ENCODE peak calls at places on chromosomes 2 and 18, in five cellular contexts. H, Q, K, M and Y are unnamed samples.

GRCh38 chr2:164495491-164496223 is 125.6 kb downstream of the GRB14 start:
- DNase-seq in M (no peak), H (no peak), K (no peak), Q (peak; percentile 72), Y (no peak)

GRCh38 chr18:54647176-54647575 is 56.1 kb downstream of the DYNAP start:
- DNase-seq in M (no peak), H (no peak), Q (peak; percentile 48), K (no peak), Y (peak; percentile 22)

GRCh38 chr2:39659765-39660611 is 5.7 kb upstream of the TMEM178A start:
- DNase-seq in H (no peak), M (no peak), K (no peak), Q (no peak), Y (no peak)

GRCh38 chr2:36662638-36663037 is 33.9 kb upstream of the VIT start:
- DNase-seq in H (no peak), Q (no peak), M (no peak), K (no peak), Y (no peak)

GRCh38 chr18:72637319-72638113 is 93.4 kb upstream of the CBLN2 start:
- DNase-seq in Q (no peak), M (no peak), H (no peak), K (no peak), Y (no peak)

GRCh38 chr2:96502891-96503636 is 2.1 kb downstream of the NEURL3 start:
- DNase-seq in Q (no peak), H (no peak), K (peak; percentile 84), M (no peak), Y (no peak)

GRCh38 chr2:55985406-55985805 is 61.8 kb upstream of the EFEMP1 start:
- DNase-seq in M (no peak), K (no peak), Q (no peak), H (no peak), Y (no peak)

GRCh38 chr2:44836174-44836573 is 105.3 kb upstream of the SIX3 start:
- DNase-seq in Q (no peak), K (no peak), H (no peak), M (no peak), Y (no peak)

GRCh38 chr2:69335291-69335690 is 51.7 kb downstream of the GFPT1 start:
- DNase-seq in Q (no peak), K (no peak), H (no peak), M (no peak), Y (no peak)

GRCh38 chr18:24071779-24072178 is 57.2 kb downstream of the TTC39C start:
- DNase-seq in M (no peak), K (no peak), Q (peak; percentile 69), H (no peak), Y (no peak)

GRCh38 chr2:200587007-200587616 is 1.3 kb downstream of the AOX1 start:
- DNase-seq in Q (no peak), M (no peak), H (no peak), K (no peak), Y (no peak)
- H3K27ac ChIP-seq in Q (no peak overlapping the region), M (peak overlapping the region; percentile 57), H (no peak overlapping the region), K (peak overlapping the region; percentile 70), Y (no peak overlapping the region)

GRCh38 chr2:173048901-173049661 is 26.6 kb upstream of the MAP3K20 start:
- DNase-seq in H (peak; percentile 29), Q (peak; percentile 97), M (peak; percentile 94), K (no peak), Y (peak; percentile 59)
- TF ChIP-seq EP300 in H (peak; percentile 52), Q (peak; percentile 80), M (no peak), K (no peak), Y (peak; percentile 17)

DNA sequence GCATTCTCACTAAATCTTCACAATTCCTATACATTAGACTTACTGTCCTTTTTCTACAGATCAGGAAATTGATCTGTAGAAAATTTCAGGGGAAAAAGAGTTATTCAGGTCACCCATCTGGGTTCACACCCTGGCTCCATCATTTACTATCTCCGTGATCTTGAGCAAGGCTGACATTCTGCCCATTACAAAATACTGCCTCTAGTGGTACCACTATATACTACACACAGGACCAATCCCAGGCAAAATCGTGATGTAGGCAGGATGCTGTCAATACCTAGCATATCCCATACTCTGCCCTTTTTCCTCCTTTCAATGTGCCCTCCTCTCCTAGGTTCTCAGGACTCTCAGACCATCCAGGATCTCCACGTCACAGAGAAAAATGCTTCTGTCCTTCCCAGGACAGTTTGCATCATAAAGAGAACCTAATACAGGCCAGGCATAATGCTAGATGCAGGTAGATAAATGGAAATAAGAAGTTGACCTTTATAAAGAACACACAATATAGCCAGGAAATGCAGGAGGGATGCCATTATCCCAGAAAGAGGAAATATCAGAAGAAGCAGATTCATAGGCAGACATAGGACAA is 101.9 kb downstream of the CDH20 start:
- DNase-seq in K (no peak), M (no peak), H (peak; percentile 24), Q (peak; percentile 12), Y (no peak)
- TF ChIP-seq CTCF in K (no peak), M (no peak), H (peak; percentile 29), Q (peak; percentile 16), Y (peak; percentile 33)

GRCh38 chr2:85755122-85756027 is 1.6 kb downstream of the ATOH8 start:
- DNase-seq in K (no peak), M (no peak), Q (no peak), H (no peak), Y (no peak)
- H3K27ac ChIP-seq in K (peak overlapping the region; percentile 86), M (peak overlapping the region; percentile 72), Q (peak overlapping the region; percentile 82), H (no peak overlapping the region), Y (peak overlapping the region; percentile 75)

DNA sequence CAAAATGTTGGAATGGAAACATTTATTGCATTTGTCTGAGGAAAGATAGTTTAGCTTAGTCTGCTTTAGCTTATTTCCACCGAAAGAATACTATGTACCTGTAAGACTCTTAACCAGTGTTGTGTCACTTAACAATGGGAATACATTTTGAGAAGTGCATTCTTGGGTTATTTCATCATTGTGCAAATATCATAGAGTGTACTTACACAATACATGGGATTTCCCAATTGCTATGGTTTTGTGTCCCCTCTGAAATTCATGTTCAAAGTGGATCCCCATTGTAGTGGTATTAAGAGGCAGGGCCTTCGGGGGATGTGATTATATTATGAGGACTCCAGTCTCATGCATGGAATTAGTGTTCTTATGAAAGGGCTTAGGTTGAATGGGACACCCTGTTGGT is 249.4 kb upstream of the UBE2E3 start:
- DNase-seq in H (no peak), Q (peak; percentile 30), M (no peak), K (no peak), Y (no peak)
- TF ChIP-seq EP300 in H (no peak), Q (no peak), M (no peak), K (no peak), Y (no peak)

DNA sequence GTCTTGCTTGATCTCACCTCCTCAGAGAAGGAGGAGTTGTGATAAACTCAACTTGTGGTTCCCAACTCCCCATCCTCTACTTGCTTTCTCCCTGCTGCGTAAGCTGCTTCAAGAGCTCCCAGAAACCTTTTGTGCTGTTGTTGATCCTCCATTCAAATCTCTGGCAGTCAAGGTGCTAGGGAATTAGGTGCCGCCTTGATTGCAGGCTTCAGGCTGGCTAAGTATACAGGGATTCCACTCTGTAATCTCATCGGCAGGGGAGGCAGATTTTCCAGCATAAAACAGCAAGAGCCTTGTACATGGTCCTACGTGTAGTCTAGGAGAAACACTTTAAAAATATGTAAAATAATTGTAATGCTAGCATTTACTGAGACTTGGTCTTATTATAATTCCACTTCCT is 116.2 kb upstream of the DDX18 start:
- DNase-seq in Q (no peak), M (no peak), H (no peak), K (no peak), Y (no peak)
- TF ChIP-seq CTCF in Q (no peak), M (no peak), H (no peak), K (no peak), Y (no peak)